ENCODE peak calls at places on chromosomes 16 and 17, in seven cellular contexts. B is heart left ventricle, P is A549, M is spleen, Q is body of pancreas, H is right lobe of liver, F is H1. R is an unnamed sample.

GRCh38 chr16:2591476-2592240 is 53.8 kb downstream of the PDPK1 start:
- DNase-seq in H (no peak), B (no peak), Q (no peak), F (no peak), P (no peak), M (peak; percentile 39), R (no peak)

GRCh38 chr17:60773552-60773951 is 95.9 kb downstream of the BCAS3 start:
- DNase-seq in F (no peak), H (no peak), P (no peak), B (no peak), M (no peak), Q (no peak), R (no peak)

GRCh38 chr16:88479795-88480760 is 27.0 kb downstream of the ZFPM1 start:
- DNase-seq in F (no peak), M (peak; percentile 90), Q (peak; percentile 91), P (no peak), H (no peak), B (no peak), R (no peak)

GRCh38 chr16:11799509-11800384 is 2.7 kb upstream of the ZC3H7A start:
- DNase-seq in Q (no peak), M (no peak), B (no peak), P (no peak), F (no peak), H (peak; percentile 14), R (no peak)

GRCh38 chr17:78923660-78924453 is 1.3 kb downstream of the TIMP2 start:
- DNase-seq in H (peak; percentile 82), F (peak; percentile 86), M (peak; percentile 96), B (peak; percentile 76), P (peak; percentile 93), Q (peak; percentile 97), R (peak; percentile 40)

GRCh38 chr17:33858682-33859081 is 396.4 kb upstream of the CCL2 start:
- DNase-seq in P (no peak), F (no peak), M (no peak), H (no peak), B (no peak), Q (no peak), R (no peak)

GRCh38 chr16:89115216-89115949 is 21.7 kb downstream of the ACSF3 start:
- DNase-seq in Q (peak; percentile 46), H (peak; percentile 86), F (no peak), P (no peak), M (peak; percentile 96), B (peak; percentile 89), R (peak; percentile 51)

GRCh38 chr17:28901866-28902818 is 737 bp downstream of the DHRS13 start:
- DNase-seq in M (no peak), B (no peak), H (peak; percentile 73), Q (peak; percentile 59), F (no peak), P (peak; percentile 36), R (no peak)

GRCh38 chr16:85835227-85835751 is 35.8 kb downstream of the COX4I1 start:
- DNase-seq in H (peak; percentile 27), M (peak; percentile 71), F (no peak), Q (no peak), P (no peak), B (peak; percentile 54), R (no peak)

GRCh38 chr17:44115585-44116415 is 7.6 kb downstream of the HDAC5 start:
- DNase-seq in B (no peak), M (no peak), Q (peak; percentile 44), H (no peak), F (peak; percentile 84), P (peak; percentile 81), R (peak; percentile 48)

GRCh38 chr17:13038931-13039665 is 21.3 kb upstream of the ELAC2 start:
- DNase-seq in P (no peak), Q (no peak), F (no peak), M (no peak), H (no peak), B (no peak), R (no peak)

GRCh38 chr16:9192746-9193145 is 101.3 kb downstream of the HAPSTR1 start:
- DNase-seq in B (no peak), Q (no peak), M (no peak), P (no peak), F (no peak), H (no peak), R (no peak)

GRCh38 chr17:39364236-39365025 is 37.0 kb downstream of the FBXL20 start:
- DNase-seq in P (no peak), Q (no peak), H (no peak), B (no peak), F (no peak), M (no peak), R (no peak)

GRCh38 chr16:65122974-65123845 is 1.3 kb upstream of the CDH11 start:
- DNase-seq in F (no peak), M (peak; percentile 84), P (no peak), H (peak; percentile 54), B (peak; percentile 75), Q (no peak), R (no peak)

GRCh38 chr17:45646288-45646988 is 137.7 kb upstream of the CRHR1 start:
- DNase-seq in H (no peak), M (peak; percentile 29), B (no peak), Q (no peak), F (no peak), P (no peak), R (no peak)

GRCh38 chr17:4900231-4901107 is 1.1 kb downstream of the C17orf107 start:
- DNase-seq in P (no peak), M (peak; percentile 91), B (no peak), Q (no peak), H (peak; percentile 74), F (peak; percentile 91), R (no peak)

GRCh38 chr16:74309789-74310781 is 13.5 kb downstream of the PSMD7 start:
- DNase-seq in P (peak; percentile 57), H (no peak), F (no peak), Q (peak; percentile 45), B (no peak), M (no peak), R (no peak)

GRCh38 chr17:63985387-63986140 is 12.6 kb upstream of the PRR29 start:
- DNase-seq in M (no peak), P (no peak), B (peak; percentile 54), H (no peak), Q (no peak), F (peak; percentile 62), R (no peak)

GRCh38 chr17:35132816-35133550 is 9.1 kb downstream of the NLE1 start:
- DNase-seq in Q (no peak), M (no peak), P (no peak), H (no peak), F (no peak), B (no peak), R (no peak)

GRCh38 chr17:57623620-57624019 is 121.5 kb downstream of the CCDC182 start:
- DNase-seq in H (no peak), P (no peak), M (peak; percentile 75), F (no peak), B (no peak), Q (no peak), R (no peak)

GRCh38 chr16:7998789-7999453 is 591.4 kb downstream of the TMEM114 start:
- DNase-seq in F (no peak), P (no peak), H (no peak), M (no peak), B (no peak), Q (no peak), R (no peak)

GRCh38 chr16:68760671-68761275 is 23.7 kb downstream of the CDH1 start:
- DNase-seq in Q (peak; percentile 55), H (no peak), M (no peak), P (peak; percentile 48), F (no peak), B (no peak), R (no peak)
- TF ChIP-seq POLR2A in Q (peak; percentile 42), H (no peak), M (no peak), P (no peak), F (no peak), B (no peak), R (no peak)

GRCh38 chr17:66971730-66972441 is 7.4 kb downstream of the CACNG4 start:
- DNase-seq in H (no peak), B (peak; percentile 46), Q (no peak), M (no peak), P (no peak), F (no peak), R (no peak)
- H3K4me1 ChIP-seq in H (no peaks in the 10 kb centered on the region), B (no peaks in the 10 kb centered on the region), Q (no peaks in the 10 kb centered on the region), M (no peaks in the 10 kb centered on the region), P (peaks cover 3% of the 10 kb centered on the region), F (no peaks in the 10 kb centered on the region), R (peaks cover 4% of the 10 kb centered on the region)

GRCh38 chr17:31004160-31004559 is 33.3 kb downstream of the RNF135 start:
- DNase-seq in P (no peak), H (no peak), M (no peak), B (no peak), Q (no peak), F (no peak), R (no peak)

GRCh38 chr17:31007695-31008373 is 37.0 kb downstream of the RNF135 start:
- DNase-seq in P (no peak), Q (no peak), H (no peak), M (no peak), F (no peak), B (no peak), R (no peak)

GRCh38 chr17:31003225-31003866 is 32.5 kb downstream of the RNF135 start:
- DNase-seq in M (no peak), Q (no peak), H (no peak), P (no peak), B (no peak), F (no peak), R (no peak)

GRCh38 chr17:31013844-31014243 is 43.0 kb downstream of the RNF135 start:
- DNase-seq in P (no peak), Q (no peak), F (no peak), H (no peak), B (no peak), M (no peak), R (no peak)

DNA sequence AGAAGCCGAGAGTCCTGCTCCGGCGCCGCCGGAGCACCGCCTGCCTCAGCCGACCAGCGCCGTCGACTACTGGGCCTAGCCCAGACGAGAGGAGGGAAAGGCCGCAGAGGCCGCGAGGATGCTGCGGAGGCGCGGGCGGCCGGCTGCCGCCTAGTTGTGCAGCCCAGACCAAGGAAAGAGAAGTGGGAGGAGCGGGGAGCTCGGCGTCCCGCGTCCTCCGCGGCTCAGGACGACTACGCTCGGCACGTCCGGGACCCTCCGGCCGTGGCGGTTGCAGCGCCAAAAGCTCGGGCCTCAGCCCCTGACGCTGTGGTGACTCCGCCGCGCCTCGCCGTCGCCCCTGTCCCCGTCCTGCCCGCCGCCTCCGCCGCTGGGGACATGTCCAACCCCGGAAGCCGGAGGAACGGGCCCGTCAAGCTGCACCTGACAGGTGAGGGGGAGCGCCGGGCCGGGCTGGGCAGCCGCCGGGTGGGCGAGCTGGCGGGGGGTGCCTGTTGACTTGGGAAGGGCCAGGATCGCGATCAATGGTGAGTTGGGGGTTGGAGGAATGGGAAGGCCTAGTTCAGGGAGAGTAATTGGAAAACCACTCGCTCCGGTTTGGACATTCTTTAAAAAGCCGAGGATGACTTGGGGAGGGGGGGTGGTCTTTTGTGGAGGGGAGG is 37.7 kb downstream of the RNF135 start:
- DNase-seq in Q (peak; percentile 74), F (peak; percentile 87), P (no peak), M (peak; percentile 92), H (peak; percentile 72), B (peak; percentile 85), R (no peak)
- H3K27ac ChIP-seq in Q (peak overlapping the region; percentile 88), F (no peak overlapping the region), P (no peak overlapping the region), M (peak overlapping the region; percentile 87), H (no peak overlapping the region), B (peak overlapping the region; percentile 84), R (peak overlapping the region; percentile 67)

GRCh38 chr17:17819111-17819510 is 17.7 kb downstream of the SREBF1 start:
- DNase-seq in M (no peak), H (no peak), F (no peak), Q (no peak), B (no peak), P (no peak), R (no peak)
- TF ChIP-seq POLR2A in M (no peak), H (no peak), F (no peak), Q (no peak), B (no peak), P (no peak), R (no peak)

GRCh38 chr16:70681382-70682238 is 4.2 kb downstream of the MTSS2 start:
- DNase-seq in F (no peak), Q (peak; percentile 39), H (peak; percentile 63), M (peak; percentile 77), P (no peak), B (peak; percentile 51), R (no peak)
- H3K4me1 ChIP-seq in F (peaks cover 8% of the 10 kb centered on the region), Q (peaks cover 58% of the 10 kb centered on the region), H (peaks cover 40% of the 10 kb centered on the region), M (peaks cover 73% of the 10 kb centered on the region), P (peaks cover 59% of the 10 kb centered on the region), B (no peaks in the 10 kb centered on the region), R (peaks cover 49% of the 10 kb centered on the region)

R was measured in gastrocnemius medialis.